ENCODE peak calls at places on chromosome 6, in seven cellular contexts. E, V, B, T, N, P and Y are unnamed samples.
A peak's percentile ranks its signal among the peaks of the same experiment; 100 is the strongest.

GRCh38 chr6:137286926-137287325 is 67.7 kb upstream of the IFNGR1 start:
- DNase-seq in V (no peak), B (no peak), P (no peak), E (no peak), T (no peak), N (no peak), Y (no peak)

GRCh38 chr6:169617562-169617961 is 84.3 kb downstream of the WDR27 start:
- DNase-seq in N (no peak), B (no peak), V (no peak), E (no peak), P (no peak), T (no peak), Y (no peak)

GRCh38 chr6:150685860-150686259 is 86.2 kb downstream of the PLEKHG1 start:
- DNase-seq in V (peak; percentile 28), N (peak; percentile 89), B (peak; percentile 72), T (peak; percentile 12), E (peak; percentile 30), P (no peak), Y (peak; percentile 52)

GRCh38 chr6:154112181-154112809 is 73.3 kb downstream of the OPRM1 start:
- DNase-seq in B (no peak), E (no peak), V (peak; percentile 69), P (no peak), T (peak; percentile 53), N (no peak), Y (no peak)

GRCh38 chr6:163627274-163628062 is 212.9 kb downstream of the QKI start:
- DNase-seq in P (no peak), B (no peak), N (no peak), V (no peak), T (no peak), E (no peak), Y (no peak)

GRCh38 chr6:125789576-125790402 is 971 bp upstream of the NCOA7 start:
- DNase-seq in T (peak; percentile 47), P (no peak), N (peak; percentile 63), E (peak; percentile 37), B (peak; percentile 82), V (no peak), Y (peak; percentile 52)

GRCh38 chr6:110528051-110528929 is 51.9 kb upstream of the SLC22A16 start:
- DNase-seq in V (peak; percentile 88), E (peak; percentile 24), T (peak; percentile 87), B (peak; percentile 64), N (peak; percentile 70), P (peak; percentile 61), Y (peak; percentile 60)

GRCh38 chr6:136994782-136995181 is 50.0 kb downstream of the IL20RA start:
- DNase-seq in B (no peak), T (no peak), N (no peak), P (no peak), V (no peak), E (no peak), Y (no peak)